ENCODE peak calls at places on chromosomes 4 and X, in seven cellular contexts. X is tibial nerve; Z is LoVo; V is activated CD8-positive, alpha-beta T cell treated with anti-CD3 and anti-CD28 coated beads, Interleukin-2, amount 10 ng/mL, durations not matched to agents 7 days and 5 days; B is breast epithelium; J is ecto neural progenitor cell; T is NCI-H226. M is an unnamed sample.

GRCh38 chr4:69054578-69055200 is 41.6 kb upstream of the UGT2B7 start:
- DNase-seq in X (no peak), Z (peak; percentile 75), V (no peak), B (no peak), J (no peak), T (peak; percentile 37), M (peak; percentile 61)

GRCh38 chr4:3859571-3859970 is 93.4 kb downstream of the ADRA2C start:
- DNase-seq in X (no peak), Z (no peak), V (no peak), B (no peak), J (no peak), T (no peak), M (no peak)

GRCh38 chr4:8877780-8878040 is 6.1 kb upstream of the HMX1 start:
- DNase-seq in X (no peak), Z (no peak), V (no peak), B (no peak), J (no peak), T (no peak), M (no peak)

GRCh38 chrX:123860506-123860840 is 620 bp downstream of the XIAP start:
- DNase-seq in X (no peak), Z (peak; percentile 32), V (peak; percentile 56), B (no peak), J (no peak), T (no peak), M (peak; percentile 57)

GRCh38 chrX:16589826-16590225 is 60.1 kb upstream of the S100G start:
- DNase-seq in X (no peak), Z (no peak), V (no peak), B (no peak), J (no peak), T (no peak), M (no peak)

GRCh38 chr4:6263541-6264540 is 5.8 kb upstream of the WFS1 start:
- DNase-seq in X (no peak), Z (no peak), V (peak; percentile 45), B (no peak), J (no peak), T (peak; percentile 48), M (no peak)

GRCh38 chrX:99820197-99820596 is 589.9 kb downstream of the PCDH19 start:
- DNase-seq in X (no peak), Z (no peak), V (no peak), B (no peak), J (no peak), T (no peak), M (no peak)

GRCh38 chr4:82519776-82520175 is 42.0 kb downstream of the TMEM150C start:
- DNase-seq in X (no peak), Z (no peak), V (no peak), B (no peak), J (no peak), T (no peak), M (no peak)

GRCh38 chr4:56937262-56937661 is 29.6 kb downstream of the REST start:
- DNase-seq in X (no peak), Z (peak; percentile 48), V (no peak), B (no peak), J (no peak), T (peak; percentile 87), M (peak; percentile 94)

GRCh38 chrX:72358313-72358712 is 52.6 kb upstream of the CITED1 start:
- DNase-seq in X (no peak), Z (no peak), V (no peak), B (no peak), J (no peak), T (no peak), M (no peak)

GRCh38 chrX:110051559-110051958 is 48.6 kb downstream of the TMEM164 start:
- DNase-seq in X (no peak), Z (no peak), V (no peak), B (no peak), J (no peak), T (no peak), M (no peak)

GRCh38 chr4:108255203-108255747 is 86.5 kb upstream of the LEF1 start:
- DNase-seq in X (no peak), Z (no peak), V (no peak), B (no peak), J (no peak), T (no peak), M (no peak)

GRCh38 chr4:537436-538264 is 38.4 kb downstream of the TMEM271 start:
- DNase-seq in X (no peak), Z (no peak), V (no peak), B (peak; percentile 14), J (no peak), T (no peak), M (no peak)

GRCh38 chrX:110204986-110205385 is 112.9 kb downstream of the AMMECR1 start:
- DNase-seq in X (no peak), Z (no peak), V (no peak), B (no peak), J (no peak), T (peak; percentile 56), M (no peak)

GRCh38 chr4:145034727-145035211 is 63.2 kb downstream of the ANAPC10 start:
- DNase-seq in X (no peak), Z (peak; percentile 2), V (no peak), B (no peak), J (no peak), T (peak; percentile 3), M (peak; percentile 64)

GRCh38 chr4:38177792-38178665 is 217.8 kb downstream of the PTTG2 start:
- DNase-seq in X (peak; percentile 55), Z (no peak), V (peak; percentile 52), B (no peak), J (no peak), T (peak; percentile 75), M (no peak)

GRCh38 chrX:8868070-8868795 is 67.0 kb upstream of the FAM9A start:
- DNase-seq in X (no peak), Z (no peak), V (no peak), B (no peak), J (no peak), T (peak; percentile 89), M (peak; percentile 96)

GRCh38 chr4:102541708-102542107 is 40.5 kb downstream of the NFKB1 start:
- DNase-seq in X (no peak), Z (no peak), V (no peak), B (no peak), J (peak; percentile 56), T (no peak), M (no peak)

GRCh38 chrX:17706676-17707075 is 30.6 kb upstream of the SCML1 start:
- DNase-seq in X (no peak), Z (no peak), V (no peak), B (no peak), J (no peak), T (peak; percentile 69), M (peak; percentile 77)

GRCh38 chr4:175035907-175036306 is 117.7 kb downstream of the ADAM29 start:
- DNase-seq in X (no peak), Z (peak; percentile 25), V (no peak), B (no peak), J (no peak), T (peak; percentile 16), M (no peak)

M was measured in foreskin keratinocyte.